ENCODE peak calls at places on chromosomes 12 and 14, in eight cellular contexts. L is activated naive CD8-positive, alpha-beta T cell treated with anti-CD3 and anti-CD28 coated beads for 36 hours; J is HL-60; G is NCI-H1105 treated with DMSO at 0.1 percent for 48 hours; U is cardiac muscle cell; M is activated CD4-positive, CD25-positive, alpha-beta regulatory T cell treated with anti-CD3 and anti-CD28 coated beads, Interleukin-2, amount 50 U/mL, for 72 hours; N is adipocyte; Q is NCI-H1436. D is an unnamed sample.

GRCh38 chr14:50620341-50620740 is 47.8 kb downstream of the SAV1 start:
- DNase-seq in L (no peak), J (no peak), G (no peak), U (no peak), M (no peak), N (no peak), Q (no peak), D (no peak)

GRCh38 chr12:52818376-52818775 is 4.5 kb upstream of the KRT4 start:
- DNase-seq in L (no peak), J (no peak), G (no peak), U (no peak), M (no peak), N (no peak), Q (no peak), D (no peak)

GRCh38 chr12:98439471-98440164 is 75.8 kb upstream of the TMPO start:
- DNase-seq in L (no peak), J (no peak), G (no peak), U (no peak), M (no peak), N (peak; percentile 47), Q (no peak), D (no peak)

GRCh38 chr14:36818794-36819384 is 157.2 kb downstream of the PAX9 start:
- DNase-seq in L (no peak), J (no peak), G (no peak), U (peak; percentile 25), M (no peak), N (peak; percentile 71), Q (no peak), D (no peak)

GRCh38 chr12:53223391-53224267 is 8.4 kb downstream of the RARG start:
- DNase-seq in L (peak; percentile 40), J (no peak), G (no peak), U (no peak), M (no peak), N (peak; percentile 85), Q (no peak), D (no peak)

GRCh38 chr12:59252731-59253130 is 332.4 kb upstream of the LRIG3 start:
- DNase-seq in L (no peak), J (no peak), G (no peak), U (no peak), M (no peak), N (no peak), Q (no peak), D (no peak)

GRCh38 chr14:23609001-23609400 is 27.2 kb upstream of the DHRS2 start:
- DNase-seq in L (no peak), J (no peak), G (no peak), U (no peak), M (no peak), N (no peak), Q (no peak), D (no peak)

GRCh38 chr12:1533602-1534304 is 60.6 kb downstream of the FBXL14 start:
- DNase-seq in L (peak; percentile 58), J (no peak), G (no peak), U (peak; percentile 45), M (peak; percentile 62), N (peak; percentile 39), Q (no peak), D (no peak)

GRCh38 chr14:69887740-69888657 is 8.8 kb downstream of the SMOC1 start:
- DNase-seq in L (no peak), J (no peak), G (no peak), U (no peak), M (no peak), N (no peak), Q (no peak), D (no peak)

GRCh38 chr12:52946797-52947547 is 1.9 kb upstream of the KRT18 start:
- DNase-seq in L (no peak), J (no peak), G (no peak), U (no peak), M (no peak), N (no peak), Q (no peak), D (no peak)

GRCh38 chr12:27936196-27936595 is 36.3 kb downstream of the PTHLH start:
- DNase-seq in L (no peak), J (no peak), G (no peak), U (no peak), M (no peak), N (no peak), Q (no peak), D (no peak)

GRCh38 chr12:50129297-50129696 is 17.3 kb downstream of the COX14 start:
- DNase-seq in L (no peak), J (no peak), G (no peak), U (no peak), M (no peak), N (no peak), Q (no peak), D (no peak)

GRCh38 chr12:109763201-109763841 is 49.7 kb downstream of the FAM222A start:
- DNase-seq in L (no peak), J (peak; percentile 38), G (no peak), U (no peak), M (peak; percentile 14), N (peak; percentile 3), Q (no peak), D (no peak)

GRCh38 chr14:37592288-37593274 is 2.5 kb downstream of the FOXA1 start:
- DNase-seq in L (no peak), J (no peak), G (peak; percentile 48), U (no peak), M (no peak), N (no peak), Q (no peak), D (no peak)

GRCh38 chr14:83196235-83196634 is 1662.6 kb upstream of the SEL1L start:
- DNase-seq in L (no peak), J (peak; percentile 31), G (no peak), U (no peak), M (no peak), N (peak; percentile 70), Q (no peak), D (no peak)

GRCh38 chr12:232731-233614 is 19.0 kb upstream of the SLC6A12 start:
- DNase-seq in L (no peak), J (no peak), G (no peak), U (no peak), M (no peak), N (no peak), Q (no peak), D (no peak)

GRCh38 chr14:101116486-101117130 is 213.1 kb upstream of the RTL1 start:
- DNase-seq in L (no peak), J (no peak), G (no peak), U (no peak), M (no peak), N (no peak), Q (no peak), D (no peak)

GRCh38 chr12:58202933-58203713 is 261.8 kb downstream of the ATP23 start:
- DNase-seq in L (no peak), J (no peak), G (no peak), U (no peak), M (no peak), N (no peak), Q (peak; percentile 73), D (peak; percentile 14)

GRCh38 chr12:49671051-49671765 is 36.0 kb downstream of the FMNL3 start:
- DNase-seq in L (peak; percentile 46), J (peak; percentile 31), G (no peak), U (no peak), M (peak; percentile 42), N (no peak), Q (no peak), D (no peak)

GRCh38 chr14:63182967-63183366 is 21.3 kb upstream of the RHOJ start:
- DNase-seq in L (no peak), J (no peak), G (no peak), U (no peak), M (no peak), N (no peak), Q (no peak), D (no peak)

GRCh38 chr14:21350539-21350938 is 33.3 kb downstream of the SUPT16H start:
- DNase-seq in L (no peak), J (no peak), G (no peak), U (no peak), M (no peak), N (no peak), Q (no peak), D (no peak)

D was measured in NCI-H774.